ENCODE peak calls at places on chromosomes 13 and 19, in seven cellular contexts. H, V, O, U, K, T and B are unnamed samples.

GRCh38 chr13:51769455-51770127 is 34.4 kb downstream of the DHRS12 start:
- DNase-seq in U (no peak), V (no peak), K (no peak), H (no peak), O (no peak), T (no peak), B (no peak)

GRCh38 chr19:54431255-54431838 is 16.1 kb downstream of the TTYH1 start:
- DNase-seq in H (no peak), V (peak), O (no peak), U (no peak), K (no peak), T (no peak), B (no peak)

GRCh38 chr19:2491130-2491801 is 15.3 kb downstream of the GADD45B start:
- DNase-seq in O (peak), T (no peak), K (peak), H (no peak), U (no peak), V (peak), B (no peak)

GRCh38 chr19:49896863-49897621 is at the start of gene IL4I1:
- DNase-seq in U (no peak), K (peak), O (no peak), H (no peak), V (peak), T (no peak), B (no peak)

GRCh38 chr19:16070366-16070990 is 5.8 kb upstream of the TPM4 start:
- DNase-seq in T (no peak), O (no peak), U (no peak), V (no peak), H (no peak), K (no peak), B (no peak)

GRCh38 chr19:35304036-35304435 is 12.1 kb downstream of the MAG start:
- DNase-seq in O (no peak), K (no peak), H (no peak), T (no peak), U (no peak), V (no peak), B (no peak)

GRCh38 chr13:53242015-53242414 is 213.4 kb downstream of the OLFM4 start:
- DNase-seq in O (no peak), H (no peak), U (no peak), K (no peak), V (no peak), T (no peak), B (no peak)

GRCh38 chr13:51222510-51223283 is 499 bp downstream of the FAM124A start:
- DNase-seq in T (peak), U (peak), O (no peak), V (no peak), H (peak), K (peak), B (no peak)

GRCh38 chr13:27644302-27644701 is 22.6 kb downstream of the POLR1D start:
- DNase-seq in H (no peak), K (peak), O (no peak), U (no peak), T (no peak), V (peak), B (no peak)

GRCh38 chr13:109698779-109699178 is 87.6 kb downstream of the IRS2 start:
- DNase-seq in O (no peak), T (no peak), V (peak), K (peak), U (no peak), H (no peak), B (no peak)

GRCh38 chr19:16892868-16893685 is 4.3 kb downstream of the F2RL3 start:
- DNase-seq in O (no peak), T (no peak), U (no peak), V (no peak), K (peak), H (no peak), B (no peak)

GRCh38 chr19:34269968-34270621 is 15.7 kb downstream of the GARRE1 start:
- DNase-seq in T (no peak), U (no peak), K (peak), V (peak), H (peak), O (peak), B (peak)

GRCh38 chr19:20969898-20970297 is 46.8 kb downstream of the ZNF85 start:
- DNase-seq in V (no peak), O (no peak), K (no peak), H (peak), U (no peak), T (no peak), B (no peak)

GRCh38 chr13:114148521-114148855 is 16.1 kb upstream of the RASA3 start:
- DNase-seq in V (no peak), O (no peak), H (no peak), T (no peak), U (no peak), K (no peak), B (no peak)

GRCh38 chr13:106145997-106146864 is 389.2 kb downstream of the EFNB2 start:
- DNase-seq in U (no peak), V (no peak), O (no peak), K (no peak), H (peak), T (no peak), B (no peak)

GRCh38 chr19:43316591-43317319 is 36.7 kb upstream of the CD177 start:
- DNase-seq in U (no peak), K (no peak), T (peak), H (peak), V (peak), O (peak), B (peak)

GRCh38 chr13:88751994-88752393 is 1080.8 kb downstream of the SLITRK5 start:
- DNase-seq in V (no peak), U (no peak), O (no peak), T (no peak), K (no peak), H (no peak), B (no peak)

GRCh38 chr13:30739646-30740642 is 4.6 kb downstream of the ALOX5AP start:
- DNase-seq in K (peak), V (peak), T (no peak), H (peak), U (no peak), O (no peak), B (no peak)

GRCh38 chr19:39401549-39402416 is 4.9 kb upstream of the ZFP36 start:
- DNase-seq in O (peak), K (peak), H (peak), U (no peak), T (no peak), V (peak), B (no peak)

GRCh38 chr19:37817180-37817911 is 38.0 kb upstream of the ZNF573 start:
- DNase-seq in O (peak), U (peak), V (peak), H (peak), K (no peak), T (peak), B (peak)

GRCh38 chr13:101019126-101019525 is 344.5 kb upstream of the TMTC4 start:
- DNase-seq in V (no peak), U (no peak), O (peak), H (no peak), K (no peak), T (no peak), B (no peak)

GRCh38 chr13:99628442-99628841 is 127.2 kb downstream of the TM9SF2 start:
- DNase-seq in U (no peak), O (no peak), K (no peak), V (no peak), T (no peak), H (no peak), B (no peak)

GRCh38 chr19:44581288-44581687 is 32.1 kb upstream of the IGSF23 start:
- DNase-seq in K (no peak), H (no peak), V (no peak), O (no peak), T (no peak), U (no peak), B (no peak)

GRCh38 chr13:80341771-80342271 is 895 bp upstream of the SPRY2 start:
- DNase-seq in H (peak), K (peak), V (peak), O (no peak), U (peak), T (no peak), B (peak)

GRCh38 chr19:15161028-15161984 is 39.5 kb downstream of the NOTCH3 start:
- DNase-seq in U (no peak), K (peak), H (peak), V (peak), T (no peak), O (peak), B (no peak)

GRCh38 chr19:1324792-1325567 is 39.3 kb downstream of the EFNA2 start:
- DNase-seq in T (no peak), H (no peak), U (no peak), V (peak), K (peak), O (peak), B (no peak)

DNA sequence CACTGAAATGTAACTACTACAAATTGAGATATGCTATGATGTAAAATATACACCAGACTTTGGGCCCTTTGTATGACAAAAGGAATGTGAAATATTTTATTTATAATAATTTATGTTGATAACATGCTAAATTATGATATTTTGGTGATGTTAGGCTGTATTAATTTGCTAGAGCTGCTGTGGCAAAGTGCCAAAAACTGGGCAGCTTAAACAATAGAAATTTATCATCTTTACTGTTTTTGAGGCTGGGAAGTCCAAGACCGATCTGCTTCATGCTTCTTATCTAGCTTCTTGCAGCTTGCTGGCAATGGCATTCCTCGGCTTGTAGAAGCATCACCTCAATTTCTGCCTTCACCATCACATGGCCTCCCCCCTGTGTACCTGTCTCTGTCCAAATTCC is 245.0 kb downstream of the GPC5 start:
- DNase-seq in K (no peak), H (no peak), V (no peak), O (no peak), T (no peak), U (no peak), B (no peak)
- H3K4ac ChIP-seq in K (no peak), H (no peak), V (no peak), O (no peak), T (no peak), U (no peak), B (no peak)

GRCh38 chr13:73366241-73366640 is 307.4 kb downstream of the KLF5 start:
- DNase-seq in T (no peak), K (no peak), U (no peak), V (no peak), O (no peak), H (no peak), B (no peak)
- H4K8ac ChIP-seq in T (no peak), K (no peak), U (no peak), V (no peak), O (no peak), H (no peak), B (no peak)

GRCh38 chr13:44649834-44650233 is 73.7 kb upstream of the TSC22D1 start:
- DNase-seq in K (no peak), U (no peak), T (no peak), H (peak), O (no peak), V (no peak), B (no peak)

GRCh38 chr13:44653261-44653660 is 77.1 kb upstream of the TSC22D1 start:
- DNase-seq in U (no peak), T (no peak), K (no peak), V (peak), O (no peak), H (no peak), B (no peak)

GRCh38 chr13:44651209-44651608 is 75.1 kb upstream of the TSC22D1 start:
- DNase-seq in O (no peak), T (no peak), U (no peak), K (no peak), H (no peak), V (no peak), B (no peak)

GRCh38 chr13:44652223-44652622 is 76.1 kb upstream of the TSC22D1 start:
- DNase-seq in O (no peak), V (no peak), T (no peak), H (no peak), U (no peak), K (no peak), B (no peak)

GRCh38 chr13:44651724-44652123 is 75.6 kb upstream of the TSC22D1 start:
- DNase-seq in U (no peak), K (no peak), T (no peak), H (no peak), O (no peak), V (no peak), B (no peak)
- H3K4ac ChIP-seq in U (no peak), K (no peak), T (no peak), H (no peak), O (no peak), V (no peak), B (no peak)

GRCh38 chr19:12872255-12872654 is 9.0 kb downstream of the DNASE2 start:
- DNase-seq in O (no peak), T (no peak), V (no peak), U (no peak), K (no peak), H (peak), B (no peak)
- H4K8ac ChIP-seq in O (no peak), T (no peak), V (no peak), U (no peak), K (no peak), H (no peak), B (no peak)

GRCh38 chr13:34671136-34671535 is 270.9 kb upstream of the NBEA start:
- DNase-seq in O (no peak), K (no peak), V (no peak), U (no peak), H (no peak), T (no peak), B (no peak)
- H3K4ac ChIP-seq in O (no peak), K (no peak), V (no peak), U (no peak), H (no peak), T (no peak), B (no peak)

GRCh38 chr19:32231691-32232090 is 113.7 kb upstream of the ZNF507 start:
- DNase-seq in O (no peak), U (no peak), T (peak), H (no peak), K (no peak), V (no peak), B (no peak)

GRCh38 chr19:32233091-32233490 is 112.3 kb upstream of the ZNF507 start:
- DNase-seq in V (no peak), O (no peak), K (no peak), U (no peak), H (no peak), T (peak), B (no peak)

GRCh38 chr19:32232449-32232848 is 113.0 kb upstream of the ZNF507 start:
- DNase-seq in K (no peak), U (no peak), O (no peak), T (peak), H (no peak), V (no peak), B (no peak)

GRCh38 chr19:32231020-32231419 is 114.4 kb upstream of the ZNF507 start:
- DNase-seq in V (no peak), T (peak), U (no peak), K (no peak), O (no peak), H (no peak), B (no peak)

GRCh38 chr19:32230441-32230840 is 115.0 kb upstream of the ZNF507 start:
- DNase-seq in K (no peak), V (no peak), O (no peak), H (no peak), T (peak), U (no peak), B (no peak)
- H4K8ac ChIP-seq in K (no peak), V (no peak), O (no peak), H (no peak), T (no peak), U (no peak), B (no peak)

DNA sequence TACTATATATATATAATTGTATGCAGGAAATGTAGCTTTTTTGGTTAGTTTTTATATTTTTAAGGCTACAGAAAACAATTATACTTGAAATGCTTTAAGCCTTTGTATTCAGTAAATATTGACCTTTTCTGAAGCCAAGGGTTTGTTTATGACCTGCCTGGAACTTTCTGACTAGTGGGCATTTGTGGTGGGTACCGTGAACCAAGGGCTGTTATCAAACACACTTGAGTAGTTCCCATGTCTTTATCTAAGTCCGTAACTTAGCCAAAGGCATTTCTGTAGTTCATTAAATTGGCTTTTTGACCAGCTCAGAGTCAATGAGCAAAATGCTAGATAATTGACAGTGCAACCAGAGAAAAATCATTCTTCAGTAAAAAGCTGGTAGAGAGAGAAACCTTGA is 1444.2 kb upstream of the SLC10A2 start:
- DNase-seq in T (no peak), O (no peak), V (no peak), K (no peak), U (no peak), H (no peak), B (no peak)
- H3K4ac ChIP-seq in T (no peak), O (no peak), V (no peak), K (no peak), U (no peak), H (no peak), B (no peak)

DNA sequence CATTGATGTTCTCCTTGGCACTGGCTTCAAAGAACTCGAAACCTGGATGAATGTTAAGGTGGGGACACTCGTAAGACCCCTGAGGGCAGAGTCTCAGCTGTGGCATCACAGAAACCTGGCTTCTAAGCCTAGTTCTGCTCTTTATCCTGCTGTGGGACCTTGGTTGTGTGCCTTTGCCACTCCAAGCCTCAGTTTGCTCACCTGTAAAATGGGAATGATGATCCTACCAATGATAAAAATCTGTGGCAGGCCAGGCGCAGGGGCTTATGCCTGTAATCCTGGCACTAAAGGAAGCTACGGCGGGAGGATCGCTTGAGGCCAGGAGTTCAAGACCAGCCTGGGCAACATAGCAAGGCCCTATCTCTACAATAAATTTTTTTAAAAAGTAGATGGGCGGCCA is 13.9 kb downstream of the RAB3D start:
- DNase-seq in O (no peak), T (no peak), K (no peak), U (no peak), V (no peak), H (no peak), B (no peak)
- H4K8ac ChIP-seq in O (no peak), T (no peak), K (no peak), U (no peak), V (no peak), H (no peak), B (no peak)